ENCODE peak calls at places on chromosomes 4 and X, in four cellular contexts. One of them, this sample, is unnamed.

GRCh38 chrX:10243056-10243455 is 86.3 kb downstream of the CLCN4 start:
- DNase-seq in transverse colon: no peak
- DNase-seq in GM12864: no peak
- DNase-seq in GM06990: no peak
- DNase-seq in this sample: no peak

GRCh38 chr4:16140520-16141249 is 56.9 kb upstream of the PROM1 start:
- DNase-seq in transverse colon: peak
- DNase-seq in GM12864: no peak
- DNase-seq in GM06990: no peak
- DNase-seq in this sample: no peak

GRCh38 chrX:102745513-102746133 is 25.1 kb downstream of the GPRASP3 start:
- DNase-seq in transverse colon: no peak
- DNase-seq in GM12864: no peak
- DNase-seq in GM06990: no peak
- DNase-seq in this sample: no peak

GRCh38 chrX:154655786-154656185 is 2.4 kb upstream of the CTAG2 start:
- DNase-seq in transverse colon: no peak
- DNase-seq in GM12864: no peak
- DNase-seq in GM06990: no peak
- DNase-seq in this sample: no peak

GRCh38 chr4:38856046-38856445 is 571 bp downstream of the TLR6 start:
- DNase-seq in transverse colon: no peak
- DNase-seq in GM12864: no peak
- DNase-seq in GM06990: peak
- DNase-seq in this sample: peak

GRCh38 chrX:39162322-39162721 is 361.1 kb downstream of the MID1IP1 start:
- DNase-seq in transverse colon: peak
- DNase-seq in GM12864: no peak
- DNase-seq in GM06990: no peak
- DNase-seq in this sample: peak

GRCh38 chr4:40196724-40197281 is at the start of gene RHOH:
- DNase-seq in transverse colon: peak
- DNase-seq in GM12864: peak
- DNase-seq in GM06990: peak
- DNase-seq in this sample: peak

GRCh38 chrX:19776753-19777152 is 110.6 kb downstream of the SH3KBP1 start:
- DNase-seq in transverse colon: no peak
- DNase-seq in GM12864: no peak
- DNase-seq in GM06990: peak
- DNase-seq in this sample: peak

GRCh38 chr4:73344106-73344505 is 60.0 kb upstream of the ALB start:
- DNase-seq in transverse colon: no peak
- DNase-seq in GM12864: no peak
- DNase-seq in GM06990: no peak
- DNase-seq in this sample: no peak

GRCh38 chr4:68338625-68339024 is 11.3 kb downstream of the YTHDC1 start:
- DNase-seq in transverse colon: no peak
- DNase-seq in GM12864: no peak
- DNase-seq in GM06990: no peak
- DNase-seq in this sample: no peak

GRCh38 chr4:186554890-186555827 is at the start of gene MTNR1A:
- DNase-seq in transverse colon: peak
- DNase-seq in GM12864: no peak
- DNase-seq in GM06990: no peak
- DNase-seq in this sample: no peak
- TF ChIP-seq CTCF in transverse colon: peak
- TF ChIP-seq CTCF in GM12864: no peak
- TF ChIP-seq CTCF in GM06990: no peak
- TF ChIP-seq CTCF in this sample: no peak

DNA sequence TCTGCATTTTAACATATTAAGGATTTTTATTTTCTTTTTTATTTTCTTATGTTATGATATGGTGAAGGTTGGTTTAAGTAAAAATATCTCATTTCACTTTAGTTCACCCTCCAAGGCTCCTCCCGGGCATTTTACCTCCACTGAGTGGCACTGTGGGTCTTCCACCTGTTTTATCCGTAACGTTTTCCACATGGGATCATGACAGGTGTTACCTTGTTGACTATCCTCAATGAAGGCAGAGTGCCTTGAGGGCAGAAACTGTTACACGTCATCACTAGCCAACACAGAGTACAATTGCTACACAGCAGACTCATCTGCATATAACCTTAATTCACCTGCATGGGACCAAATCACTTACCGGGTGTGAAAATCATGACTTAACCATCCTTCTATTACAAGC is 105.8 kb downstream of the GEMIN8 start:
- DNase-seq in transverse colon: no peak
- DNase-seq in GM12864: no peak
- DNase-seq in GM06990: no peak
- DNase-seq in this sample: no peak
- TF ChIP-seq CTCF in transverse colon: no peak
- TF ChIP-seq CTCF in GM12864: no peak
- TF ChIP-seq CTCF in GM06990: no peak
- TF ChIP-seq CTCF in this sample: no peak

GRCh38 chrX:112867570-112867969 is 26.9 kb upstream of the AMOT start:
- DNase-seq in transverse colon: no peak
- DNase-seq in GM12864: no peak
- DNase-seq in GM06990: no peak
- DNase-seq in this sample: no peak
- TF ChIP-seq CTCF in transverse colon: no peak
- TF ChIP-seq CTCF in GM12864: peak
- TF ChIP-seq CTCF in GM06990: no peak
- TF ChIP-seq CTCF in this sample: no peak

DNA sequence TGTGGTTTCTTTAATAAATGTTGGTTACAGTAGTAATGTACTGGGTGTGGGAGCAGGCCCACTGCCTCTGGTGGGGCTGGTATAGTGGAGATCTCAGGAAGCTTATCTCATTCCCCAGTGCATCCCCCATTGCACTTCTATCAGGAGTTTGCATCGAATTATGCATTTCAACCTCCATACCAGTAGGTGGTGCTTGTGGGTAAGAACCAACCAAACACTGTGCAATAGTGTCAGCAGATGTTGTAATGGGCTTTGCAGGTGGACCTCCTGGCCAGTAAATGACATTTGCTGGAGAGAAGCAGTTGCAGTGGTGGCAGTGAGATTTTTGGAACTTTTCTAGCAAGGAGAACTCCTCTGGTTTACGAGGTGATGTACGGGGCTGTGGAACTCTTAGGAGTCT is 150.6 kb downstream of the POU3F4 start:
- DNase-seq in transverse colon: no peak
- DNase-seq in GM12864: no peak
- DNase-seq in GM06990: no peak
- DNase-seq in this sample: no peak
- TF ChIP-seq CTCF in transverse colon: no peak
- TF ChIP-seq CTCF in GM12864: peak
- TF ChIP-seq CTCF in GM06990: peak
- TF ChIP-seq CTCF in this sample: peak

DNA sequence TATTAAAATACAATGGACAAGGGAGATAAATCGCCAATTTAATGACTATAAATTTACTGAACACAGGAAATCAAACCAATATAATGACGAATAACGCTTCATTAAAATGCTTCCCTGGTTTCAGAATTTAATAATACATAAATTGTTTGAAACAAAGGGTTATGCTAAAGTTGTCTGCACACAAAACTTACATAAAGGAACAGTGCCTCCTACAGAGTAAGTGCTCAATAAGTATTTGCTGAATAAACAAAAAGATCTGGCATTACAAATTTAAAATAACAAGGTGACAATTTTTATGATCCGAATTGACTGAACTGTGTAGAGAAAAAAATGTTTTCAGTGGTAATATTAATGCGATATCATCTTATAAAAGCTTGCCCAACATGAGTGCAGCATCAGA is 69.6 kb downstream of the NOCT start:
- DNase-seq in transverse colon: no peak
- DNase-seq in GM12864: no peak
- DNase-seq in GM06990: no peak
- DNase-seq in this sample: no peak
- TF ChIP-seq CTCF in transverse colon: no peak
- TF ChIP-seq CTCF in GM12864: no peak
- TF ChIP-seq CTCF in GM06990: no peak
- TF ChIP-seq CTCF in this sample: peak

This sample was measured in GM12865.